ENCODE peak calls at places on chromosomes 3 and 15, in four cellular contexts. H is neuronal stem cell, F is mesenchymal stem cell, S is endodermal cell. N is an unnamed sample.

GRCh38 chr3:155317211-155317610 is 23.7 kb upstream of the STRIT1 start:
- DNase-seq in H (no peak), F (no peak), S (no peak), N (no peak)

GRCh38 chr15:84387086-84387485 is 151.5 kb downstream of the GOLGA6L4 start:
- DNase-seq in H (no peak), F (no peak), S (peak; percentile 39), N (no peak)

GRCh38 chr3:172209333-172210321 is 170.2 kb downstream of the FNDC3B start:
- DNase-seq in H (no peak), F (no peak), S (peak; percentile 59), N (no peak)

GRCh38 chr3:182342252-182342651 is 451.1 kb upstream of the ATP11B start:
- DNase-seq in H (no peak), F (no peak), S (peak; percentile 79), N (no peak)

GRCh38 chr3:60517134-60517533 is 734.1 kb downstream of the FHIT start:
- DNase-seq in H (no peak), F (no peak), S (no peak), N (no peak)

GRCh38 chr3:102178817-102179216 is 256.0 kb upstream of the ZPLD1 start:
- DNase-seq in H (no peak), F (peak; percentile 29), S (no peak), N (no peak)

GRCh38 chr3:195872800-195873199 is 35.6 kb downstream of the TNK2 start:
- DNase-seq in H (no peak), F (no peak), S (no peak), N (peak; percentile 78)

GRCh38 chr3:126345641-126346460 is 11.4 kb downstream of the KLF15 start:
- DNase-seq in H (no peak), F (no peak), S (peak; percentile 32), N (peak; percentile 56)

GRCh38 chr3:55958605-55959004 is 471.5 kb upstream of the WNT5A start:
- DNase-seq in H (no peak), F (no peak), S (no peak), N (no peak)

GRCh38 chr3:123920383-123920782 is 36.3 kb upstream of the MYLK start:
- DNase-seq in H (no peak), F (no peak), S (no peak), N (no peak)

DNA sequence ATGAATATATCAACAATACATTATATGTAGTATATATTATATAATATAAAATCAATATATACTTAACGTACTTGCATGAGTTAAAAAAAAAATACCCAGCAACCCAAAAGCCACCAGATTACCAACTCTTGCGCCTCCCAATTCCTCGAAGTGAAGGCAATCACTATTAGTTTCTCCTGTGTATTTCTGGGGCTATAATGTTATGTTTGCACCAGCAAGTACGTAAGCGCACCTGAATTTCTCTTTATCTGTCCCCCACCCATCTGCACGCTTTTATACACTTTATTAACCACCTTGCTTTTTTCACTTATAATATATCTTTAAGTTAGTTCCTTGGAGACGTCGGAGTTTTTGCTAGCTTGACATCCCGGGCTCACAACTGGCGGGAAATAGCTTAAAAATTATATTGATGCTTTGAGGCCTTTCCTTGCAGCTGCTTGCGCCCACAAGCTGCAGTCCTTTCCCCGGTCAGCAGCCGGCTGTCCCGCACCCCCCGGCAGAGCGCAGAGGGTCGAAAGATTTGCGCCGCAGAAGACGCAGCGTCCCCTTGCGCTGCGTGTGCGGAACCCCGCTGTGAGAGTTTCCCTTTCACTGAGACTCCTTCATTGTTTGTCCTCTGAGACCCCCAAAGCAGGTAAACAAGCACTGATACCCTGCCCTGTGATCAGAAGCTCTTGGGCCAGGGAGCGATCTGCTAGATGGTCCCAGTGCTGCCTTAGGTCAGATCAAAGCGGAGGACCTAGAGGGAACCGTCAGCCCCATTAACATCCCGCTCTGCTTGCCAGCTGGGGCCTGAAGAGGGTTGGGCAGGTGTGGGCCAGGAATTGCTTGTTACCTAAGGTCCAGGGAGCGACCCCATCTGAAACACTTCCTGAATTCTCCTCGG is 8.9 kb upstream of the EOMES start:
- DNase-seq in H (no peak), F (no peak), S (peak; percentile 82), N (no peak)
- H3K4me3 ChIP-seq in H (no peak overlapping the region), F (no peak overlapping the region), S (peak overlapping the region; percentile 83), N (no peak overlapping the region)

GRCh38 chr15:33043636-33044035 is 150.9 kb downstream of the FMN1 start:
- DNase-seq in H (no peak), F (no peak), S (no peak), N (no peak)
- H3K9me3 ChIP-seq in H (peaks cover 43% of the 10 kb centered on the region), F (peaks cover 11% of the 10 kb centered on the region), S (peaks cover 14% of the 10 kb centered on the region), N (peaks cover 15% of the 10 kb centered on the region)

GRCh38 chr3:144692488-144692887 is 720.9 kb downstream of the DIPK2A start:
- DNase-seq in H (no peak), F (no peak), S (no peak), N (no peak)

GRCh38 chr3:144683065-144683464 is 711.4 kb downstream of the DIPK2A start:
- DNase-seq in H (no peak), F (no peak), S (no peak), N (no peak)

DNA sequence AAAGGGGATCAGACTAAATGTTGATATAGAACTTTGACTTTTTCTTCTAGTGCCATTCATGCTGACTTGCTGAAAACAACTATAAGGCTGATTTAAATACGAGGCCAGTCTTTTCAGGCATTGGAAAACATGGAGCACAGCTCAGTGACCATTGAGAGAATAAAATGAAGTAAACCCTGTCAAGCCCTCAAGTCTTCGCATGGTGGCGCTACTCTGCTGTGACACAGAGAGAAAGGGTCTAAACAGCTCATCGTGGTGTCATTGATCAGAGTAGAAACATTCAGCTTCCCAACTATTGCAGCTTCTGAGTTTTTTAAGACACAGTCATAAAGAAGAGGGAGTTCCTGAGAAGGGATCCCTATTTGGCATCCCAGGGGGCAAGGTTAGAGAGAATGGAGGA is 716.2 kb downstream of the DIPK2A start:
- DNase-seq in H (no peak), F (no peak), S (peak; percentile 56), N (no peak)
- H3K4me1 ChIP-seq in H (peaks cover 2% of the 10 kb centered on the region), F (no peaks in the 10 kb centered on the region), S (no peaks in the 10 kb centered on the region), N (no peaks in the 10 kb centered on the region)

GRCh38 chr3:16496008-16496407 is 17.5 kb downstream of the RFTN1 start:
- DNase-seq in H (no peak), F (no peak), S (no peak), N (no peak)
- H3K4me3 ChIP-seq in H (no peak overlapping the region), F (no peak overlapping the region), S (no peak overlapping the region), N (no peak overlapping the region)